ENCODE peak calls at places on chromosomes 3 and 15, in four cellular contexts. One of them, this sample, is unnamed.
A peak's percentile ranks its signal among the peaks of the same experiment; 100 is the strongest.

GRCh38 chr3:27900316-27900715 is 178.2 kb upstream of the EOMES start:
- DNase-seq in GM23338: no peak
- DNase-seq in foreskin keratinocyte: no peak
- DNase-seq in bronchial epithelial cell: no peak
- DNase-seq in this sample: no peak

GRCh38 chr3:142904639-142905441 is 16.0 kb upstream of the PCOLCE2 start:
- DNase-seq in GM23338: peak; percentile 79
- DNase-seq in bronchial epithelial cell: peak; percentile 59
- DNase-seq in foreskin keratinocyte: peak; percentile 22
- DNase-seq in this sample: no peak

GRCh38 chr3:156507285-156507684 is 47.6 kb downstream of the SSR3 start:
- DNase-seq in GM23338: no peak
- DNase-seq in bronchial epithelial cell: peak; percentile 61
- DNase-seq in foreskin keratinocyte: peak; percentile 48
- DNase-seq in this sample: no peak

GRCh38 chr15:51780636-51781035 is 29.2 kb downstream of the TMOD2 start:
- DNase-seq in foreskin keratinocyte: peak; percentile 35
- DNase-seq in bronchial epithelial cell: peak; percentile 67
- DNase-seq in GM23338: no peak
- DNase-seq in this sample: no peak

GRCh38 chr3:192869131-192870027 is 48.3 kb downstream of the MB21D2 start:
- DNase-seq in GM23338: no peak
- DNase-seq in foreskin keratinocyte: no peak
- DNase-seq in bronchial epithelial cell: peak; percentile 46
- DNase-seq in this sample: no peak

GRCh38 chr3:162960269-162960668 is 1463.7 kb downstream of the OTOL1 start:
- DNase-seq in bronchial epithelial cell: no peak
- DNase-seq in foreskin keratinocyte: no peak
- DNase-seq in GM23338: no peak
- DNase-seq in this sample: no peak

GRCh38 chr15:99844150-99844549 is 110.9 kb upstream of the LYSMD4 start:
- DNase-seq in GM23338: no peak
- DNase-seq in foreskin keratinocyte: peak; percentile 48
- DNase-seq in bronchial epithelial cell: peak; percentile 38
- DNase-seq in this sample: no peak

GRCh38 chr3:111961461-111962269 is 17.2 kb upstream of the ABHD10 start:
- DNase-seq in GM23338: peak; percentile 16
- DNase-seq in foreskin keratinocyte: no peak
- DNase-seq in bronchial epithelial cell: no peak
- DNase-seq in this sample: no peak

GRCh38 chr15:68725736-68726135 is 95.0 kb downstream of the ANP32A start:
- DNase-seq in GM23338: peak; percentile 46
- DNase-seq in bronchial epithelial cell: no peak
- DNase-seq in foreskin keratinocyte: no peak
- DNase-seq in this sample: no peak

GRCh38 chr3:184771748-184772147 is 40.2 kb upstream of the VPS8 start:
- DNase-seq in foreskin keratinocyte: no peak
- DNase-seq in GM23338: no peak
- DNase-seq in bronchial epithelial cell: no peak
- DNase-seq in this sample: no peak

GRCh38 chr3:185661772-185662171 is 75.7 kb downstream of the SENP2 start:
- DNase-seq in bronchial epithelial cell: no peak
- DNase-seq in foreskin keratinocyte: no peak
- DNase-seq in GM23338: no peak
- DNase-seq in this sample: no peak

GRCh38 chr3:99850608-99851007 is 32.9 kb downstream of the CMSS1 start:
- DNase-seq in bronchial epithelial cell: no peak
- DNase-seq in foreskin keratinocyte: no peak
- DNase-seq in GM23338: no peak
- DNase-seq in this sample: no peak

GRCh38 chr15:60772395-60773120 is 293.6 kb upstream of the ICE2 start:
- DNase-seq in bronchial epithelial cell: no peak
- DNase-seq in foreskin keratinocyte: no peak
- DNase-seq in GM23338: no peak
- DNase-seq in this sample: no peak

GRCh38 chr15:43150171-43150929 is 17.0 kb downstream of the TMEM62 start:
- DNase-seq in GM23338: peak; percentile 24
- DNase-seq in foreskin keratinocyte: peak; percentile 100
- DNase-seq in bronchial epithelial cell: peak; percentile 100
- DNase-seq in this sample: no peak

GRCh38 chr3:16102905-16103364 is 71.5 kb upstream of the GALNT15 start:
- DNase-seq in bronchial epithelial cell: peak; percentile 63
- DNase-seq in foreskin keratinocyte: peak; percentile 76
- DNase-seq in GM23338: no peak
- DNase-seq in this sample: no peak

GRCh38 chr15:39301589-39301999 is 279.3 kb upstream of the THBS1 start:
- DNase-seq in bronchial epithelial cell: no peak
- DNase-seq in GM23338: no peak
- DNase-seq in foreskin keratinocyte: no peak
- DNase-seq in this sample: no peak

GRCh38 chr3:185699927-185700326 is 113.8 kb downstream of the SENP2 start:
- DNase-seq in bronchial epithelial cell: no peak
- DNase-seq in foreskin keratinocyte: no peak
- DNase-seq in GM23338: no peak
- DNase-seq in this sample: no peak

GRCh38 chr3:184399410-184399809 is 19.6 kb downstream of the CHRD start:
- DNase-seq in bronchial epithelial cell: peak; percentile 53
- DNase-seq in foreskin keratinocyte: peak; percentile 29
- DNase-seq in GM23338: peak; percentile 36
- DNase-seq in this sample: no peak

GRCh38 chr3:169060037-169060436 is 603.5 kb downstream of the MECOM start:
- DNase-seq in bronchial epithelial cell: peak; percentile 14
- DNase-seq in GM23338: no peak
- DNase-seq in foreskin keratinocyte: no peak
- DNase-seq in this sample: no peak

GRCh38 chr15:71444866-71445590 is 329.8 kb downstream of the THSD4 start:
- DNase-seq in GM23338: no peak
- DNase-seq in foreskin keratinocyte: peak; percentile 99
- DNase-seq in bronchial epithelial cell: peak; percentile 98
- DNase-seq in this sample: no peak

GRCh38 chr3:17398959-17399551 is 343.4 kb downstream of the TBC1D5 start:
- DNase-seq in foreskin keratinocyte: no peak
- DNase-seq in bronchial epithelial cell: no peak
- DNase-seq in GM23338: no peak
- DNase-seq in this sample: no peak

GRCh38 chr3:126245811-126246727 is 65.7 kb upstream of the ALDH1L1 start:
- DNase-seq in foreskin keratinocyte: peak; percentile 23
- DNase-seq in bronchial epithelial cell: peak; percentile 37
- DNase-seq in GM23338: peak; percentile 85
- DNase-seq in this sample: peak; percentile 56

GRCh38 chr3:16253601-16254000 is 11.1 kb downstream of the DPH3 start:
- DNase-seq in GM23338: no peak
- DNase-seq in foreskin keratinocyte: no peak
- DNase-seq in bronchial epithelial cell: peak; percentile 37
- DNase-seq in this sample: no peak

GRCh38 chr15:95210436-95210981 is 979.1 kb downstream of the MCTP2 start:
- DNase-seq in GM23338: no peak
- DNase-seq in bronchial epithelial cell: no peak
- DNase-seq in foreskin keratinocyte: no peak
- DNase-seq in this sample: no peak

GRCh38 chr3:133268772-133269171 is 131.1 kb upstream of the BFSP2 start:
- DNase-seq in bronchial epithelial cell: no peak
- DNase-seq in foreskin keratinocyte: no peak
- DNase-seq in GM23338: no peak
- DNase-seq in this sample: no peak

GRCh38 chr3:11140054-11140712 is 14.1 kb upstream of the HRH1 start:
- DNase-seq in GM23338: no peak
- DNase-seq in bronchial epithelial cell: peak; percentile 67
- DNase-seq in foreskin keratinocyte: no peak
- DNase-seq in this sample: no peak
- TF ChIP-seq CTCF in GM23338: no peak
- TF ChIP-seq CTCF in bronchial epithelial cell: no peak
- TF ChIP-seq CTCF in foreskin keratinocyte: no peak
- TF ChIP-seq CTCF in this sample: no peak

GRCh38 chr3:187743195-187744141 is 1.8 kb downstream of the BCL6 start:
- DNase-seq in bronchial epithelial cell: no peak
- DNase-seq in foreskin keratinocyte: no peak
- DNase-seq in GM23338: peak; percentile 48
- DNase-seq in this sample: peak; percentile 43

GRCh38 chr3:187744169-187745151 is 808 bp downstream of the BCL6 start:
- DNase-seq in foreskin keratinocyte: peak; percentile 53
- DNase-seq in GM23338: peak; percentile 54
- DNase-seq in bronchial epithelial cell: peak; percentile 28
- DNase-seq in this sample: peak; percentile 48

GRCh38 chr3:187741403-187742350 is 3.6 kb downstream of the BCL6 start:
- DNase-seq in foreskin keratinocyte: peak; percentile 65
- DNase-seq in bronchial epithelial cell: peak; percentile 69
- DNase-seq in GM23338: peak; percentile 81
- DNase-seq in this sample: peak; percentile 68

GRCh38 chr3:187740446-187741399 is 4.5 kb downstream of the BCL6 start:
- DNase-seq in GM23338: peak; percentile 75
- DNase-seq in foreskin keratinocyte: peak; percentile 50
- DNase-seq in bronchial epithelial cell: peak; percentile 31
- DNase-seq in this sample: peak; percentile 82

GRCh38 chr3:187742351-187743171 is 2.7 kb downstream of the BCL6 start:
- DNase-seq in foreskin keratinocyte: no peak
- DNase-seq in GM23338: no peak
- DNase-seq in bronchial epithelial cell: no peak
- DNase-seq in this sample: no peak
- TF ChIP-seq CTCF in foreskin keratinocyte: no peak
- TF ChIP-seq CTCF in GM23338: no peak
- TF ChIP-seq CTCF in bronchial epithelial cell: no peak
- TF ChIP-seq CTCF in this sample: peak; percentile 4

GRCh38 chr3:51968175-51968681 is 974 bp upstream of the PCBP4 start:
- DNase-seq in foreskin keratinocyte: no peak
- DNase-seq in GM23338: peak; percentile 94
- DNase-seq in bronchial epithelial cell: no peak
- DNase-seq in this sample: peak; percentile 87

GRCh38 chr3:51968883-51969674 is 1.8 kb upstream of the PCBP4 start:
- DNase-seq in GM23338: peak; percentile 65
- DNase-seq in bronchial epithelial cell: no peak
- DNase-seq in foreskin keratinocyte: no peak
- DNase-seq in this sample: no peak

GRCh38 chr3:51969841-51970240 is 2.6 kb upstream of the PCBP4 start:
- DNase-seq in GM23338: no peak
- DNase-seq in foreskin keratinocyte: no peak
- DNase-seq in bronchial epithelial cell: no peak
- DNase-seq in this sample: no peak

GRCh38 chr3:51971350-51971749 is 2.5 kb downstream of the ABHD14B start:
- DNase-seq in GM23338: no peak
- DNase-seq in bronchial epithelial cell: no peak
- DNase-seq in foreskin keratinocyte: no peak
- DNase-seq in this sample: no peak

GRCh38 chr3:51970606-51971300 is 3.1 kb downstream of the ABHD14B start:
- DNase-seq in foreskin keratinocyte: peak; percentile 57
- DNase-seq in bronchial epithelial cell: peak; percentile 22
- DNase-seq in GM23338: no peak
- DNase-seq in this sample: no peak
- TF ChIP-seq CTCF in foreskin keratinocyte: no peak
- TF ChIP-seq CTCF in bronchial epithelial cell: no peak
- TF ChIP-seq CTCF in GM23338: no peak
- TF ChIP-seq CTCF in this sample: no peak

GRCh38 chr3:58585994-58586393 is 8.8 kb upstream of the FAM107A start:
- DNase-seq in bronchial epithelial cell: no peak
- DNase-seq in GM23338: no peak
- DNase-seq in foreskin keratinocyte: no peak
- DNase-seq in this sample: no peak

GRCh38 chr3:58584690-58585004 is 7.5 kb upstream of the FAM107A start:
- DNase-seq in bronchial epithelial cell: no peak
- DNase-seq in GM23338: no peak
- DNase-seq in foreskin keratinocyte: no peak
- DNase-seq in this sample: no peak

GRCh38 chr3:58588030-58588614 is 10.9 kb upstream of the FAM107A start:
- DNase-seq in GM23338: peak; percentile 88
- DNase-seq in bronchial epithelial cell: no peak
- DNase-seq in foreskin keratinocyte: no peak
- DNase-seq in this sample: no peak

GRCh38 chr3:58586776-58587192 is 9.6 kb upstream of the FAM107A start:
- DNase-seq in bronchial epithelial cell: no peak
- DNase-seq in GM23338: peak; percentile 90
- DNase-seq in foreskin keratinocyte: no peak
- DNase-seq in this sample: peak; percentile 50

DNA sequence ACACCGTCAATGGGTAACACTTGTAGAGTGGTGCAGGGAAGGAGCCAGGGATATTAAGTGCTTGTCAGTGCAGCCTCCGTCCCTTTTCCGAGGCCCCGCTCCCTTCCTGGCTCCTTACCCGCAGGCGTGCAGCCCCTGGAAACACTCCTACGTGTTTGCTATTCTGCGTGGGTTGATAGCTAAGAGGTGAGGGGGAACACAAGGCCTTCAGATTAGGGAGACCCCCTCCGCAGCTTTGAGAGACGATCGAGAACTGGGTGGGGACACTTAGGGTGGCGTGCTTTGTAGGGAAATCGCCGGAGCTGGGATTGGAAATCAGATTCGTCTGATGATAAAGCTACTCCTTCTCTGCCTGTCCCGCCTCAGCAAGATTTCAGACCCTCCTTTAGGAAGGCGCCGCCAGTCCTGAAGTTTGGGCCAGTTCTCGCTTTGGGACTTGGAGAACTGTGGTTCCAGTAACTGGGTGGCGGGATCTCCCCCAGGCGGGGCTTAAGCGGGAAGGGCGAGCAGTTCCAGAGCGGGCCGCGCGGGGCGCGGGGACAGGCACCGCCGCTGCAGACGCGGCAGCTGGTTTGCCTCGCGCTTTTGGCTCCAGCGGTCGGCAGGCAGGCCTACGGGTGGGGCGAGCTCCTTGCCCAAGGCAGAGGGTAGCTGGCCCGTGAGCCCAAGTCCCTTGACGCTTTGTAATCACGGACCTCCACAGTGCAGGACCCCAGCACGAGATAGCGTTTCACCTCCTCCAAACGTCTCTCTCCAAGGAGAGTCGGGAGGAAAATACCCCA is 8.0 kb upstream of the FAM107A start:
- DNase-seq in foreskin keratinocyte: peak; percentile 38
- DNase-seq in GM23338: peak; percentile 94
- DNase-seq in bronchial epithelial cell: peak; percentile 54
- DNase-seq in this sample: peak; percentile 88
- TF ChIP-seq CTCF in foreskin keratinocyte: peak; percentile 69
- TF ChIP-seq CTCF in GM23338: peak; percentile 48
- TF ChIP-seq CTCF in bronchial epithelial cell: peak; percentile 91
- TF ChIP-seq CTCF in this sample: peak; percentile 79

DNA sequence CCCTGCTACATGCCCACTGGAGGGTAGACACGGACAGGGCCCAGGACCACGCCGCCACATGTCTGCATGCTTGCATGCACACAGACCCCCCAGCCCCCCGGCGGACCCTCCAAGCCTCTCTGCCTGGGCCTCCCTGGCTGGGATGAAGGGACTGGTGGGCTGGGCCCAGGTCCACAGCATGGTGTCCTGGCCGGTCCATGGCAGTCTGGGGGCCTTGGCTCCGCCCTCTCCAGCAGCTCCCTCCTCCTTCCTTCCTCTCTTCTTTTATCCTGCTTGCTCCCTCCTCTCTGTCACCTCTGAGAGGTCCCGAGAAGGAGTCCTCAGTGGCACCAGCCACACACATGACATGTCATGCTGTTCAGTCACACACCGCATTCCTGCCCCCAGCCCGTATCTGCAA is 24.5 kb downstream of the DUSP7 start:
- DNase-seq in foreskin keratinocyte: no peak
- DNase-seq in bronchial epithelial cell: no peak
- DNase-seq in GM23338: no peak
- DNase-seq in this sample: no peak
- TF ChIP-seq CTCF in foreskin keratinocyte: no peak
- TF ChIP-seq CTCF in bronchial epithelial cell: no peak
- TF ChIP-seq CTCF in GM23338: no peak
- TF ChIP-seq CTCF in this sample: no peak

This sample was measured in glutamatergic neuron.